ENCODE peak calls at places on chromosomes 12 and 14, in four cellular contexts. E, Y, S and K are unnamed samples.
A peak's percentile ranks its signal among the peaks of the same experiment; 100 is the strongest.

GRCh38 chr14:92978229-92979021 is 55.5 kb downstream of the CHGA start:
- DNase-seq in E (no peak), Y (no peak), S (no peak), K (no peak)

GRCh38 chr12:685388-685787 is 22.1 kb upstream of the NINJ2 start:
- DNase-seq in E (no peak), Y (no peak), S (peak; percentile 88), K (peak; percentile 28)

GRCh38 chr12:47207829-47208248 is 128.1 kb upstream of the AMIGO2 start:
- DNase-seq in E (no peak), Y (no peak), S (peak; percentile 66), K (no peak)

GRCh38 chr14:70697681-70698080 is 56.0 kb downstream of the TTC9 start:
- DNase-seq in E (no peak), Y (no peak), S (no peak), K (no peak)

GRCh38 chr12:85448548-85449139 is 168.6 kb downstream of the ALX1 start:
- DNase-seq in E (no peak), Y (no peak), S (no peak), K (peak; percentile 9)

GRCh38 chr12:132255642-132256041 is 73.7 kb downstream of the GALNT9 start:
- DNase-seq in E (no peak), Y (no peak), S (no peak), K (no peak)

GRCh38 chr14:105499256-105500035 is 8.4 kb downstream of the TEDC1 start:
- DNase-seq in E (no peak), Y (no peak), S (no peak), K (no peak)

GRCh38 chr12:56042430-56043203 is 899 bp downstream of the RPS26 start:
- DNase-seq in E (no peak), Y (no peak), S (no peak), K (no peak)

GRCh38 chr12:68267892-68268396 is 14.5 kb upstream of the IL22 start:
- DNase-seq in E (no peak), Y (no peak), S (no peak), K (peak; percentile 88)

GRCh38 chr14:102663031-102663430 is 70.6 kb downstream of the RCOR1 start:
- DNase-seq in E (peak; percentile 46), Y (no peak), S (no peak), K (no peak)

GRCh38 chr14:102654298-102654697 is 61.8 kb downstream of the RCOR1 start:
- DNase-seq in E (no peak), Y (no peak), S (no peak), K (no peak)

GRCh38 chr14:102655154-102655553 is 62.7 kb downstream of the RCOR1 start:
- DNase-seq in E (no peak), Y (no peak), S (no peak), K (peak; percentile 57)

GRCh38 chr14:102661614-102662013 is 69.2 kb downstream of the RCOR1 start:
- DNase-seq in E (no peak), Y (no peak), S (no peak), K (no peak)

DNA sequence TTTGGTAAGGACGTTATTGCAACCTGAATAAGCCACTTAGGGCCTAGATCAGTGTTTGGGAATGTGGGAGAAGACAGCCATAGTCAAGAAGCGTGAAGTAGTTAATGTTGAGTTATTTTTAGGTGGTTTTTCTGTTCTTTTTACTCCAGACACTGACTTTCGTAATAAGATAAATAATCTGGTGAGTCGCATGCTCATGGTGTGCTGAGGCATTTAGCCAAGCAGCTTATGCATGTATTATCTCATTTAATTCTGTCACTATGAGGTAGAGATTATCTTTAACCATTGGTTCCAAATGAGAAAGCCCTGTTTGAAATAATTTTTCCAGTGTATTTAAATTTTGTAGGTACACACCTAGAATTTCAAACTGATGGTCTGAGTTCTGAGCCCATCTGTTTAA is 67.3 kb downstream of the RCOR1 start:
- DNase-seq in E (no peak), Y (no peak), S (no peak), K (peak; percentile 75)
- TF ChIP-seq CHD1 in E (no peak), Y (no peak), S (no peak), K (no peak)

GRCh38 chr12:111175404-111175803 is 193.5 kb downstream of the PHETA1 start:
- DNase-seq in E (no peak), Y (no peak), S (no peak), K (no peak)
- TF ChIP-seq CHD1 in E (no peak), Y (no peak), S (no peak), K (no peak)

GRCh38 chr12:118145798-118146156 is 9.9 kb downstream of the PEBP1 start:
- DNase-seq in E (no peak), Y (no peak), S (no peak), K (no peak)

GRCh38 chr12:118144499-118144898 is 8.6 kb downstream of the PEBP1 start:
- DNase-seq in E (no peak), Y (no peak), S (no peak), K (no peak)

GRCh38 chr12:118148287-118148686 is 12.4 kb downstream of the PEBP1 start:
- DNase-seq in E (no peak), Y (no peak), S (no peak), K (no peak)

GRCh38 chr12:118140825-118141224 is 4.9 kb downstream of the PEBP1 start:
- DNase-seq in E (no peak), Y (no peak), S (no peak), K (no peak)

GRCh38 chr12:118145113-118145797 is 9.3 kb downstream of the PEBP1 start:
- DNase-seq in E (no peak), Y (no peak), S (no peak), K (no peak)
- TF ChIP-seq CHD1 in E (no peak), Y (no peak), S (no peak), K (no peak)

GRCh38 chr12:90153827-90154226 is 445.2 kb upstream of the ATP2B1 start:
- DNase-seq in E (no peak), Y (no peak), S (no peak), K (no peak)

GRCh38 chr12:90149453-90149852 is 440.8 kb upstream of the ATP2B1 start:
- DNase-seq in E (no peak), Y (no peak), S (no peak), K (no peak)

GRCh38 chr12:90152897-90153624 is 444.4 kb upstream of the ATP2B1 start:
- DNase-seq in E (no peak), Y (no peak), S (no peak), K (no peak)
- TF ChIP-seq CHD1 in E (no peak), Y (no peak), S (no peak), K (no peak)

DNA sequence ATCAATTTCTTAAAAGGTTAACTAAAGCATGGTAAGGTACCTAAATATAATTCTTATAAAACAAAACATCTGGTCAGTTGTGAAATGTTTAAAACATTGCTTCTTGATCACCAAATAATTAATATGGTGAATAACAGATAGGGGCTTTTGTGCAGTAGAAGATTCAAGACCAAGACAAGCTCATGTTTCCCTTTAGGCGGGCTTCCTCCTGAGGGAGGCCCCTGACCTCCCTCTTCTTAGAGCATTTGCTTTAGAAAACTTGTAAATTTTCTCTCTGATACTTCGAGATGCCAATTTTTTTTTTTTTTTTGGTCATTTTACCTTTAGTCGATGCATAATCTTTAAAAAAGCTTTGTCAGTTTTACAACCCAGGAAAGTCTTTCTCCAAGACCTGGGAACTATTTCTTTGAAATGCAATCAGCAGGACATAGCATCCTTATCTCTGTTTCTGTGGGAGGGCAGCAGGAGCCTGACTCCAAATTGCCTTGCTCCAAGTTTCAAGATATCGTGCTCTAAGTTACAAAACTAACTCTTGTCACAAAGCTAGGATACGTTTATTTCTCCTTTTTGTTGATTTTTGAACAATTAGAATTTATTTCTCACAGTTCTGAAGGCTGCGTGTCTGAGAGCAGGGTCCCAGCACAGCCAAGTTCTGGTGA is 66.6 kb upstream of the BICD1 start:
- DNase-seq in E (no peak), Y (peak; percentile 47), S (no peak), K (no peak)
- TF ChIP-seq CHD1 in E (no peak), Y (no peak), S (no peak), K (no peak)